ENCODE peak calls at places on chromosomes 12 and 14, in five cellular contexts. U is NCI-H510A, W is skeletal muscle cell, L is non-pigmented ciliary epithelial cell, I is brain microvascular endothelial cell. X is an unnamed sample.

GRCh38 chr14:91968280-91968679 is 20.8 kb upstream of the FBLN5 start:
- DNase-seq in L (no peak), W (no peak), I (no peak), U (no peak), X (no peak)

GRCh38 chr14:52365071-52365470 is 51.0 kb downstream of the PTGER2 start:
- DNase-seq in W (peak; percentile 84), I (no peak), U (no peak), L (no peak), X (no peak)

GRCh38 chr14:104184911-104185499 is 46.6 kb downstream of the KIF26A start:
- DNase-seq in L (no peak), W (no peak), I (no peak), U (no peak), X (no peak)

GRCh38 chr12:7188557-7189397 is 709 bp upstream of the PEX5 start:
- DNase-seq in U (peak; percentile 22), I (peak; percentile 64), L (no peak), W (peak; percentile 28), X (peak; percentile 31)

GRCh38 chr12:125143491-125143890 is 78.3 kb downstream of the AACS start:
- DNase-seq in L (no peak), W (no peak), U (no peak), I (peak; percentile 21), X (no peak)

GRCh38 chr12:120885521-120885920 is 18.6 kb downstream of the SPPL3 start:
- DNase-seq in W (no peak), L (no peak), U (no peak), I (no peak), X (no peak)

GRCh38 chr12:124862768-124863408 is 776 bp downstream of the SCARB1 start:
- DNase-seq in U (no peak), I (peak; percentile 29), L (no peak), W (no peak), X (no peak)

GRCh38 chr14:92942136-92942535 is 19.2 kb downstream of the CHGA start:
- DNase-seq in U (no peak), L (no peak), W (no peak), I (no peak), X (no peak)

GRCh38 chr12:89574736-89575208 is 48.9 kb upstream of the POC1B start:
- DNase-seq in I (peak; percentile 68), U (no peak), W (peak; percentile 60), L (peak; percentile 58), X (peak; percentile 9)

GRCh38 chr14:23061995-23062394 is 4.7 kb upstream of the CDH24 start:
- DNase-seq in L (peak; percentile 86), U (no peak), I (peak; percentile 96), W (peak; percentile 83), X (peak; percentile 85)